ENCODE peak calls at places on chromosomes 13 and 19, in four cellular contexts. Y, W, E and X are unnamed samples.

GRCh38 chr13:84137292-84137691 is 255.0 kb upstream of the SLITRK1 start:
- DNase-seq in E (no peak), Y (no peak), W (no peak), X (peak)

GRCh38 chr13:98778749-98779148 is 26.3 kb upstream of the SLC15A1 start:
- DNase-seq in W (no peak), Y (no peak), E (no peak), X (no peak)

GRCh38 chr13:61095885-61096284 is 319.8 kb downstream of the PCDH20 start:
- DNase-seq in E (no peak), Y (no peak), W (peak), X (no peak)

GRCh38 chr19:49224856-49225255 is 67.3 kb downstream of the TRPM4 start:
- DNase-seq in E (no peak), W (peak), Y (no peak), X (peak)

GRCh38 chr19:33524024-33524664 is 2.6 kb upstream of the PEPD start:
- DNase-seq in E (no peak), W (no peak), Y (no peak), X (no peak)

GRCh38 chr19:45972081-45972943 is 1.4 kb downstream of the NOVA2 start:
- DNase-seq in Y (no peak), E (no peak), W (no peak), X (no peak)

GRCh38 chr13:45446181-45446580 is 18.6 kb upstream of the COG3 start:
- DNase-seq in Y (no peak), E (no peak), W (peak), X (peak)

GRCh38 chr13:89803839-89804238 is 1543.6 kb upstream of the MIR17HG start:
- DNase-seq in E (no peak), Y (no peak), W (no peak), X (no peak)

GRCh38 chr13:91398413-91399188 is at the start of gene GPC5:
- DNase-seq in W (peak), E (no peak), Y (peak), X (peak)